ENCODE peak calls at places on chromosome X, in six cellular contexts. K, T, S, C, U and M are unnamed samples.

GRCh38 chrX:45134775-45135174 is 65.9 kb downstream of the DIPK2B start:
- DNase-seq in K (no peak), T (no peak), S (no peak), C (no peak), U (no peak), M (no peak)

GRCh38 chrX:34778961-34779360 is 121.9 kb upstream of the TMEM47 start:
- DNase-seq in K (no peak), T (no peak), S (no peak), C (no peak), U (no peak), M (no peak)

GRCh38 chrX:9670136-9670905 is 95.3 kb downstream of the GPR143 start:
- DNase-seq in K (no peak), T (no peak), S (no peak), C (no peak), U (no peak), M (no peak)

GRCh38 chrX:91066104-91066503 is 368.5 kb upstream of the PABPC5 start:
- DNase-seq in K (no peak), T (no peak), S (no peak), C (no peak), U (no peak), M (no peak)

GRCh38 chrX:75784689-75785491 is at the start of gene MAGEE2:
- DNase-seq in K (no peak), T (peak), S (peak), C (no peak), U (no peak), M (no peak)

GRCh38 chrX:10156199-10157031 is at the start of gene CLCN4:
- DNase-seq in K (peak), T (no peak), S (peak), C (peak), U (peak), M (peak)

GRCh38 chrX:148562846-148563245 is 62.4 kb downstream of the AFF2 start:
- DNase-seq in K (no peak), T (no peak), S (no peak), C (no peak), U (no peak), M (no peak)

GRCh38 chrX:66635360-66635759 is 3.5 kb downstream of the EDA2R start:
- DNase-seq in K (no peak), T (no peak), S (peak), C (no peak), U (no peak), M (no peak)

GRCh38 chrX:87968118-87968517 is 450.5 kb downstream of the KLHL4 start:
- DNase-seq in K (no peak), T (no peak), S (no peak), C (no peak), U (no peak), M (no peak)

GRCh38 chrX:101485212-101486064 is at the start of gene ARMCX4:
- DNase-seq in K (no peak), T (peak), S (peak), C (peak), U (peak), M (no peak)

GRCh38 chrX:74585766-74586165 is 28.7 kb downstream of the RLIM start:
- DNase-seq in K (no peak), T (no peak), S (no peak), C (no peak), U (no peak), M (no peak)

GRCh38 chrX:149527705-149528104 is 13.1 kb upstream of the EOLA1 start:
- DNase-seq in K (no peak), T (no peak), S (peak), C (no peak), U (no peak), M (no peak)

GRCh38 chrX:56530011-56530410 is 33.4 kb upstream of the UBQLN2 start:
- DNase-seq in K (no peak), T (no peak), S (no peak), C (no peak), U (no peak), M (no peak)

GRCh38 chrX:9433596-9433995 is 31.3 kb upstream of the TBL1X start:
- DNase-seq in K (no peak), T (no peak), S (peak), C (no peak), U (no peak), M (no peak)

GRCh38 chrX:136710324-136710951 is 62.5 kb downstream of the CD40LG start:
- DNase-seq in K (peak), T (no peak), S (no peak), C (no peak), U (no peak), M (no peak)

GRCh38 chrX:136712631-136713030 is 64.7 kb downstream of the CD40LG start:
- DNase-seq in K (no peak), T (no peak), S (no peak), C (no peak), U (no peak), M (no peak)

GRCh38 chrX:136714626-136715599 is 65.8 kb downstream of the ARHGEF6 start:
- DNase-seq in K (peak), T (no peak), S (no peak), C (no peak), U (no peak), M (no peak)

GRCh38 chrX:136708348-136708747 is 60.4 kb downstream of the CD40LG start:
- DNase-seq in K (no peak), T (no peak), S (no peak), C (no peak), U (no peak), M (no peak)

DNA sequence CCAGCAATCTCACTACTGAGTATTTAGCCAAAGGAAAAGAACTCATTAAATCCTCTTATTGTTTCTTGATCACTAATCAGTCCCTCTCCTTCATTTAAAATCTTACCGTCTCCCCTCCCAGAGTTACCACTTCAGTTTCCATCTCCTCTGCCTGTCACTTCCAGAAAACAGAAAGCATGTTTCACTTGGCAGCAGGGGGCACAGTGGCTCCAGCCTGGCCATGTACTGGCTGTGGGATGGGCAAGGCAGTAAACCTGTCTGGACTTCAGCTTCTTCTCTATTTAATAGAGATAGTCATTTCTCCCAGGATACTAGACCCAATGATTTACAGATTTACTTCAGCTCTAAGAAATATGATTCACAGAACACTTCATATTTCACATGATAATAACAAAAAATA is 63.2 kb downstream of the CD40LG start:
- DNase-seq in K (no peak), T (no peak), S (peak), C (no peak), U (no peak), M (no peak)
- TF ChIP-seq CTCF in K (peak), T (no peak), S (no peak), C (peak), U (no peak), M (no peak)

GRCh38 chrX:40652664-40653063 is 5.3 kb upstream of the CXorf38 start:
- DNase-seq in K (no peak), T (no peak), S (no peak), C (no peak), U (no peak), M (no peak)

GRCh38 chrX:40647307-40648197 is at the start of gene CXorf38:
- DNase-seq in K (peak), T (peak), S (peak), C (peak), U (peak), M (peak)

GRCh38 chrX:40646489-40647306 is 663 bp downstream of the CXorf38 start:
- DNase-seq in K (peak), T (peak), S (peak), C (no peak), U (peak), M (peak)

GRCh38 chrX:40653535-40653934 is 6.2 kb upstream of the CXorf38 start:
- DNase-seq in K (no peak), T (no peak), S (no peak), C (no peak), U (no peak), M (no peak)

DNA sequence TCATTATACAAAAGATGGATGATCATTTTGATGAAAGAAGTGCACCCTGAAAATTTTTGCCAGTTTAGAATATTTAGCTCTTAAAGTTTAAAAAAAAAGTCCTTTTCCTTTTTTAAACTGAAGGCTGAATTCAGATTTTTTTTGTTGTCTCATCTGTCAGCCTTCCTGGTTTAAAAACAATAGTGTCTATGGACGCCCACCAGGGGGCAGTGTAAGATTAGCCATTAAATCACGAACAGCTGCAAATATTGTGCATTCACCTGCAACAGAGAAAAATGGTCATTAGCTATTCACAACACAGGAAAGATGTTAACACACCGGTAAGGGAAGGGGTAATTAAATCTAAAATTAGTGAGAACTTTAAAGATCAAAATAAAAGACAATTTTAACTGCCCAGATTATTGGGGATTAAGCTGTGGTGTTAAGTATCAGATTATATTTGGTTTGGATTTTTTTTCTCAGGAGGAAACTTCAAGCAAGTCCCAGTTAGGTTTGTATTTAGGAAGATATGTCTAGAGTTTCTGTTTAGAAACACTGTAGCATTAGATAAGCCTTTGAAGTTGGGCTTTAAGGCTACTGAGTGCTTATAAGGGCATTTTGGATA is 4.4 kb upstream of the CXorf38 start:
- DNase-seq in K (peak), T (peak), S (peak), C (peak), U (peak), M (no peak)
- TF ChIP-seq CTCF in K (peak), T (peak), S (no peak), C (peak), U (peak), M (peak)

GRCh38 chrX:11558972-11559371 is 106.7 kb downstream of the ARHGAP6 start:
- DNase-seq in K (peak), T (peak), S (peak), C (no peak), U (peak), M (peak)
- TF ChIP-seq CTCF in K (no peak), T (no peak), S (no peak), C (peak), U (no peak), M (no peak)

DNA sequence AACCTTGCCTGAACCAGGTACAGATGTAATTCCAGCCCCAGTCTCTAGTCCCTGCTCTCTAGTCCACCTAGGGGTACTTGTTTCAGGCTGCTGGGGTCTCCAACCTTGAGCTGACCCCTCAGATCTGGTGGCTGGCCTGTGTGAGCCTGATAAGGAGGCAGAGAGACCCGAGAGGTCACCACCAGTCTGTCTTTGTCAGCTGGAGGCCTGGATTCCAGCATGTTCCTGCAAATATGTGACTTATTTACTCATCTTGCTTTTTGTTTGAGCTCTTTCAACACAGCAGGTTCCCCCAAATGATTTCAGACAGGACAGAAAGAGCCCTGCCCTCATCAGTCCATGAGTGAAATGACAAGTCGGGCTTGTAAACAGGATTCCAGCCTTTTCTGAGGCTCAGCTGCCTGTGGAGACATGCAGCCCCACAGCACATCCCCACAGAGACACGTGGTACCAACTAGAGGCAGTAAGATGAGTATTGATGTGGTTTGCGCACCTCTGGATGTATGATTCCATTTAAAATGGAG is 37.5 kb upstream of the STK26 start:
- DNase-seq in K (no peak), T (no peak), S (no peak), C (no peak), U (no peak), M (no peak)
- TF ChIP-seq CTCF in K (no peak), T (no peak), S (no peak), C (no peak), U (no peak), M (no peak)